ENCODE peak calls at places on chromosomes 7 and 10, in seven cellular contexts. J, F, X, B, M, W and H are unnamed samples.
A peak's percentile ranks its signal among the peaks of the same experiment; 100 is the strongest.

GRCh38 chr10:23047201-23048050 is 48.0 kb upstream of the MSRB2 start:
- DNase-seq in J (no peak), F (no peak), X (peak; percentile 53), B (no peak), M (no peak), W (no peak), H (no peak)

GRCh38 chr10:124332426-124332825 is 86.3 kb downstream of the OAT start:
- DNase-seq in J (no peak), F (no peak), X (no peak), B (no peak), M (no peak), W (no peak), H (no peak)

GRCh38 chr7:38801786-38802185 is 107.2 kb downstream of the VPS41 start:
- DNase-seq in J (no peak), F (no peak), X (no peak), B (no peak), M (no peak), W (no peak), H (no peak)

GRCh38 chr10:54607983-54608382 is 193.0 kb downstream of the PCDH15 start:
- DNase-seq in J (no peak), F (no peak), X (no peak), B (no peak), M (no peak), W (no peak), H (no peak)

GRCh38 chr7:35246819-35247218 is 7.1 kb downstream of the TBX20 start:
- DNase-seq in J (no peak), F (no peak), X (no peak), B (no peak), M (no peak), W (no peak), H (no peak)

GRCh38 chr10:12393831-12394230 is 44.5 kb downstream of the CAMK1D start:
- DNase-seq in J (no peak), F (no peak), X (no peak), B (no peak), M (no peak), W (no peak), H (no peak)

GRCh38 chr7:111294494-111294893 is 203.6 kb downstream of the LRRN3 start:
- DNase-seq in J (no peak), F (no peak), X (no peak), B (no peak), M (no peak), W (no peak), H (no peak)

GRCh38 chr7:78438433-78438832 is 639.9 kb downstream of the PHTF2 start:
- DNase-seq in J (no peak), F (no peak), X (no peak), B (no peak), M (no peak), W (no peak), H (no peak)

GRCh38 chr7:2047272-2047581 is 185.5 kb downstream of the MAD1L1 start:
- DNase-seq in J (no peak), F (no peak), X (no peak), B (no peak), M (no peak), W (no peak), H (no peak)

GRCh38 chr10:191703-192518 is 56.7 kb downstream of the ZMYND11 start:
- DNase-seq in J (no peak), F (no peak), X (no peak), B (no peak), M (no peak), W (no peak), H (no peak)

GRCh38 chr7:137342751-137343482 is 616 bp downstream of the PTN start:
- DNase-seq in J (no peak), F (no peak), X (peak; percentile 11), B (peak; percentile 31), M (no peak), W (no peak), H (no peak)

GRCh38 chr7:137342340-137342739 is 1.2 kb downstream of the PTN start:
- DNase-seq in J (no peak), F (no peak), X (no peak), B (no peak), M (no peak), W (no peak), H (no peak)

GRCh38 chr7:137343483-137343841 is at the start of gene PTN:
- DNase-seq in J (peak; percentile 60), F (peak; percentile 13), X (peak; percentile 69), B (peak; percentile 70), M (no peak), W (no peak), H (no peak)

GRCh38 chr7:137335814-137336213 is 7.7 kb downstream of the PTN start:
- DNase-seq in J (no peak), F (no peak), X (no peak), B (peak; percentile 64), M (no peak), W (no peak), H (no peak)

GRCh38 chr7:137337902-137338301 is 5.6 kb downstream of the PTN start:
- DNase-seq in J (no peak), F (no peak), X (no peak), B (no peak), M (no peak), W (no peak), H (no peak)
- TF ChIP-seq CTCF in J (no peak), F (no peak), X (no peak), B (peak; percentile 34), M (no peak), W (peak; percentile 25), H (no peak)

DNA sequence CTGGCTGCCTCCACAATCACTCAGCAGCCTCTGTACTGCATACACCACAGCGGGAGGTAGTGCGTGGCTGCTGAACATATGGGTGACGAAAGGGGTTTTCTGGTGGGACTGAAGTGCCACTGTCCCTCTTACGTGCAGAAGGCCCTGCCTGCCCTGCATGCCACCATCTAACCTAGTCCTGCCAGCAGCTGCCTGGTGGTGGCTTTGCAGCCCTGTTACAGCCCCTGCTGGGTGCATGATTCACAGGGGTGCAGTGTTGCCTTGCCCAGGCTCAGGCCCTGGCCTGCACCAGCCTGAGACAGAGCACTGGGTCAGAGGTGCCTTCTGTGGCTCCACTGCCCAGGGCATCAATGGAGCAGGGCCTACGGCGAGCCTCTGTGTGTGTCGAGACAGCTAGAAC is 50.1 kb downstream of the SYPL1 start:
- DNase-seq in J (no peak), F (no peak), X (no peak), B (peak; percentile 58), M (peak; percentile 19), W (no peak), H (no peak)
- H3K27ac ChIP-seq in J (no peak overlapping the region), F (no peak overlapping the region), X (no peak overlapping the region), B (peak overlapping the region; percentile 78), M (no peak overlapping the region), W (peak overlapping the region; percentile 90), H (no peak overlapping the region)

GRCh38 chr7:50768470-50769159 is 14.1 kb downstream of the GRB10 start:
- DNase-seq in J (no peak), F (no peak), X (no peak), B (no peak), M (no peak), W (no peak), H (no peak)
- H3K9me3 ChIP-seq in J (no peaks in the 10 kb centered on the region), F (no peaks in the 10 kb centered on the region), X (no peaks in the 10 kb centered on the region), B (no peaks in the 10 kb centered on the region), M (no peaks in the 10 kb centered on the region), W (no peaks in the 10 kb centered on the region), H (no peaks in the 10 kb centered on the region)

DNA sequence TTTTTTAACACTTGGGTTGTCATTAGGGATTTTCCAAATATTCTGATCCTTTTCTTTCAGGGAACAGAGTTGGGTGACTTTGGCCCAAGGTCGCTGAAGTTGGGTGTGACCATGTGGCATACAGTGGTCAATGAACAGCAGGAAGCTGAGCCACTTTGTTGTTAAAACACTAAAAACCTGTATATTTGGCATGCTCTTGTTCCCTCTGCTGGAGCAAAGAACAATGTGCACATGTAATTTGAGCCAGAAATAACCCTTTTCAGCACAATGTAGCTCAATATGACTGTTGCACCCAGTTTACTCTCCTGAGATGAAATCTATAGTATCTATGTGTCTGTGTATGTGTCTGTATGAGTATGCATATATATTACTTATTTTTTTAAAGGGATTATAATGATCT is 74.9 kb downstream of the ADCYAP1R1 start:
- DNase-seq in J (no peak), F (no peak), X (no peak), B (no peak), M (no peak), W (no peak), H (no peak)
- TF ChIP-seq CTCF in J (no peak), F (no peak), X (peak; percentile 46), B (peak; percentile 20), M (no peak), W (peak; percentile 31), H (no peak)

GRCh38 chr10:11051001-11051324 is 33.3 kb downstream of the CELF2 start:
- DNase-seq in J (no peak), F (no peak), X (no peak), B (no peak), M (no peak), W (no peak), H (no peak)
- H3K27ac ChIP-seq in J (peak overlapping the region; percentile 65), F (no peak overlapping the region), X (peak overlapping the region; percentile 86), B (no peak overlapping the region), M (no peak overlapping the region), W (no peak overlapping the region), H (no peak overlapping the region)

DNA sequence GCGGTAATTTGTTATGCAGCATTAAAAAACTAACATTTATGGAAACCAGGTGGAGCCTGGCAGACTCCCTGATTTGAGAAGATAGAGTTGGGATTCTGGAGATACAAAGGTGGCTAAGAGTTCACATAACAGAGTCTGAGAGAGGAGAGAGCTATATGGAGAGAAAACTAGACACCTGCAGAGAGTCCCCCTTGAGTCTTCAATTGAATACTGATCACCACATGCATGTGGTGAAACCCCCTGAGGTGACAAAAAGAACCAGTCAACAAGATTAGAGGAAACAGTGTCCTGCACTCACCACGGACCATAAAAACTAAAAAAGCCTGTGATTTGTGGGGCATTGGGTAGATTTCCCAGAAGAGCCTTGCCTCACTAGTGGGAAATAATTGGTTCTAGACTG is 10.1 kb downstream of the GIMAP2 start:
- DNase-seq in J (no peak), F (no peak), X (no peak), B (no peak), M (no peak), W (no peak), H (no peak)
- H3K9me3 ChIP-seq in J (peaks cover 40% of the 10 kb centered on the region), F (peaks cover 11% of the 10 kb centered on the region), X (no peaks in the 10 kb centered on the region), B (no peaks in the 10 kb centered on the region), M (no peaks in the 10 kb centered on the region), W (no peaks in the 10 kb centered on the region), H (peaks cover 92% of the 10 kb centered on the region)

DNA sequence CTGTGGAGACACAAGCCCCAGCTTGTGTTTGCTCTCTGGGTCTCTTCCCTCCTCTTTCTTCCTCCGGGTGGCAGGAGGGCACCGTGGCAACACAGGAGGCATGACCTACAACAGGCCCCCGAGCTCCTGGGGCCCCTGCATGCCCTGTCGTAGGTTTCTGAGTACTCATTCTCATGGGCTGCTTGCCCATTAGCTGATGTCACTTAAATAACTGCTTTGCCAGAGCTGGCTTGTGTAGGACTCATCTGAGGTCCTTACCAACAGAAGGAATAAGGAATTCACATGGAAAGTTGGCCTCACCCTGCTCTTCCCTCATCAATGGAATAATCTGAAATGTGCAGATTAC is 298.0 kb upstream of the PRKCQ start:
- DNase-seq in J (peak; percentile 25), F (no peak), X (no peak), B (peak; percentile 18), M (no peak), W (no peak), H (no peak)
- TF ChIP-seq CTCF in J (no peak), F (no peak), X (no peak), B (peak; percentile 13), M (no peak), W (no peak), H (no peak)

GRCh38 chr10:109977382-109977806 is 30.4 kb upstream of the ADD3 start:
- DNase-seq in J (peak; percentile 52), F (no peak), X (no peak), B (no peak), M (peak; percentile 88), W (no peak), H (no peak)
- H3K27ac ChIP-seq in J (no peak overlapping the region), F (no peak overlapping the region), X (no peak overlapping the region), B (no peak overlapping the region), M (peak overlapping the region; percentile 83), W (no peak overlapping the region), H (no peak overlapping the region)